ENCODE peak calls at places on chromosomes 6 and 20, in seven cellular contexts. One of them, this sample, is unnamed. For H3K4me1, the result is how much of the 10 kb centered on the place peaks cover.

GRCh38 chr20:25000268-25000801 is 7.8 kb upstream of the APMAP start:
- DNase-seq in HepG2: no peak
- DNase-seq in endothelial cell of umbilical vein: peak
- DNase-seq in HCT116: no peak
- DNase-seq in K562: no peak
- DNase-seq in GM12878: no peak
- DNase-seq in H1: no peak
- DNase-seq in this sample: peak

GRCh38 chr6:152086223-152086873 is 278.9 kb downstream of the ESR1 start:
- DNase-seq in HepG2: no peak
- DNase-seq in endothelial cell of umbilical vein: no peak
- DNase-seq in HCT116: no peak
- DNase-seq in K562: no peak
- DNase-seq in GM12878: no peak
- DNase-seq in H1: no peak
- DNase-seq in this sample: no peak

GRCh38 chr6:100001915-100002388 is 7.9 kb upstream of the MCHR2 start:
- DNase-seq in HepG2: peak
- DNase-seq in endothelial cell of umbilical vein: peak
- DNase-seq in HCT116: peak
- DNase-seq in K562: peak
- DNase-seq in GM12878: no peak
- DNase-seq in H1: no peak
- DNase-seq in this sample: peak

GRCh38 chr20:20737158-20737557 is 24.7 kb upstream of the RALGAPA2 start:
- DNase-seq in HepG2: no peak
- DNase-seq in endothelial cell of umbilical vein: no peak
- DNase-seq in HCT116: no peak
- DNase-seq in K562: no peak
- DNase-seq in GM12878: no peak
- DNase-seq in H1: no peak
- DNase-seq in this sample: no peak

GRCh38 chr6:159941286-159942113 is 27.4 kb upstream of the IGF2R start:
- DNase-seq in HepG2: peak
- DNase-seq in endothelial cell of umbilical vein: no peak
- DNase-seq in HCT116: peak
- DNase-seq in K562: peak
- DNase-seq in GM12878: peak
- DNase-seq in H1: no peak
- DNase-seq in this sample: peak

GRCh38 chr6:10441004-10441654 is 26.3 kb upstream of the TFAP2A start:
- DNase-seq in HepG2: peak
- DNase-seq in endothelial cell of umbilical vein: no peak
- DNase-seq in HCT116: peak
- DNase-seq in K562: no peak
- DNase-seq in GM12878: no peak
- DNase-seq in H1: no peak
- DNase-seq in this sample: peak

GRCh38 chr20:25859649-25860530 is 163.2 kb upstream of the ZNF337 start:
- DNase-seq in HepG2: peak
- DNase-seq in endothelial cell of umbilical vein: peak
- DNase-seq in HCT116: no peak
- DNase-seq in K562: peak
- DNase-seq in GM12878: no peak
- DNase-seq in H1: no peak
- DNase-seq in this sample: no peak

GRCh38 chr20:23440004-23440403 is 519 bp downstream of the CSTL1 start:
- DNase-seq in HepG2: no peak
- DNase-seq in endothelial cell of umbilical vein: no peak
- DNase-seq in HCT116: no peak
- DNase-seq in K562: no peak
- DNase-seq in GM12878: no peak
- DNase-seq in H1: no peak
- DNase-seq in this sample: no peak

GRCh38 chr6:52576392-52577021 is 353 bp downstream of the TRAM2 start:
- DNase-seq in HepG2: peak
- DNase-seq in endothelial cell of umbilical vein: peak
- DNase-seq in HCT116: peak
- DNase-seq in K562: peak
- DNase-seq in GM12878: peak
- DNase-seq in H1: peak
- DNase-seq in this sample: peak

GRCh38 chr20:2799688-2800589 is 488 bp downstream of the CPXM1 start:
- DNase-seq in HepG2: no peak
- DNase-seq in endothelial cell of umbilical vein: peak
- DNase-seq in HCT116: no peak
- DNase-seq in K562: no peak
- DNase-seq in GM12878: no peak
- DNase-seq in H1: peak
- DNase-seq in this sample: peak

GRCh38 chr6:548517-548916 is 108.4 kb downstream of the HUS1B start:
- DNase-seq in HepG2: no peak
- DNase-seq in endothelial cell of umbilical vein: no peak
- DNase-seq in HCT116: no peak
- DNase-seq in K562: no peak
- DNase-seq in GM12878: no peak
- DNase-seq in H1: no peak
- DNase-seq in this sample: no peak

GRCh38 chr20:10715035-10715434 is 41.2 kb upstream of the JAG1 start:
- DNase-seq in HepG2: peak
- DNase-seq in endothelial cell of umbilical vein: peak
- DNase-seq in HCT116: no peak
- DNase-seq in K562: no peak
- DNase-seq in GM12878: no peak
- DNase-seq in H1: no peak
- DNase-seq in this sample: peak

GRCh38 chr20:10711903-10712373 is 38.1 kb upstream of the JAG1 start:
- DNase-seq in HepG2: peak
- DNase-seq in endothelial cell of umbilical vein: no peak
- DNase-seq in HCT116: no peak
- DNase-seq in K562: no peak
- DNase-seq in GM12878: no peak
- DNase-seq in H1: no peak
- DNase-seq in this sample: no peak

GRCh38 chr20:10710995-10711775 is 37.4 kb upstream of the JAG1 start:
- DNase-seq in HepG2: peak
- DNase-seq in endothelial cell of umbilical vein: no peak
- DNase-seq in HCT116: no peak
- DNase-seq in K562: no peak
- DNase-seq in GM12878: no peak
- DNase-seq in H1: no peak
- DNase-seq in this sample: peak

GRCh38 chr20:10714236-10714975 is 40.6 kb upstream of the JAG1 start:
- DNase-seq in HepG2: no peak
- DNase-seq in endothelial cell of umbilical vein: no peak
- DNase-seq in HCT116: no peak
- DNase-seq in K562: no peak
- DNase-seq in GM12878: no peak
- DNase-seq in H1: no peak
- DNase-seq in this sample: no peak

GRCh38 chr20:10713161-10713560 is 39.4 kb upstream of the JAG1 start:
- DNase-seq in HepG2: no peak
- DNase-seq in endothelial cell of umbilical vein: no peak
- DNase-seq in HCT116: no peak
- DNase-seq in K562: no peak
- DNase-seq in GM12878: no peak
- DNase-seq in H1: no peak
- DNase-seq in this sample: no peak
- H3K4me1 ChIP-seq in HepG2: half or more
- H3K4me1 ChIP-seq in endothelial cell of umbilical vein: under half
- H3K4me1 ChIP-seq in HCT116: under half
- H3K4me1 ChIP-seq in K562: under half
- H3K4me1 ChIP-seq in GM12878: under half
- H3K4me1 ChIP-seq in H1: under half
- H3K4me1 ChIP-seq in this sample: under half

GRCh38 chr6:85015396-85015990 is 251.1 kb upstream of the TBX18 start:
- DNase-seq in HepG2: peak
- DNase-seq in endothelial cell of umbilical vein: peak
- DNase-seq in HCT116: peak
- DNase-seq in K562: peak
- DNase-seq in GM12878: no peak
- DNase-seq in H1: peak
- DNase-seq in this sample: peak
- H2AFZ ChIP-seq in HepG2: no peak
- H2AFZ ChIP-seq in endothelial cell of umbilical vein: no peak
- H2AFZ ChIP-seq in HCT116: peak
- H2AFZ ChIP-seq in K562: no peak
- H2AFZ ChIP-seq in GM12878: no peak
- H2AFZ ChIP-seq in H1: peak
- H2AFZ ChIP-seq in this sample: peak

DNA sequence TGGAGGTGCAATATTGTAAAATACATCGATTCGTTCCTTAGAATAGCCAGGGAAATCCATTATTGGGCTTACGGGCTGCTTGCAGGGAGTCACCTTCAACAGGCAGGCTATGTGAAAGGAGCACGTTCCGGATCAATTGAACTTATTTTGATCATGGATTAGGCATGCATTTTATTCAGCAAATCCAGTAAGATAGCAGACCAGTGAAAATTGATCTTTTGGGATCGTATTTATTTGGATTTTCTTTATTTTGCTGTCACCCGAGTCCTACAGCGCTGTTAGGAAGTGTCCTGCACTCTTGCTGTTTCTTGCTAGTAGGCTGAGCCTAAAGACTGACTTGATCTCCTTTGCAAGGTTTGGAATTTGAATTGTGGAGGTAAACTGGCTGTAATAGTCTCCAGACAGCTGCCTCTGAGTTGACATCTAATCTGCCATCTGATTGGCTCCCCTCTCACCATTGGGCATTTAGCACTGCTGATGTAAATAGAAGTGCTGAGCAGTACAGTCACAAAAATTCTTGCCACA is 3.0 kb downstream of the ARID1B start:
- DNase-seq in HepG2: peak
- DNase-seq in endothelial cell of umbilical vein: peak
- DNase-seq in HCT116: peak
- DNase-seq in K562: peak
- DNase-seq in GM12878: peak
- DNase-seq in H1: no peak
- DNase-seq in this sample: peak
- TF ChIP-seq POLR2A in HepG2: peak
- TF ChIP-seq POLR2A in endothelial cell of umbilical vein: no peak
- TF ChIP-seq POLR2A in HCT116: peak
- TF ChIP-seq POLR2A in K562: peak
- TF ChIP-seq POLR2A in GM12878: peak
- TF ChIP-seq POLR2A in H1: no peak
- TF ChIP-seq POLR2A in this sample: peak

DNA sequence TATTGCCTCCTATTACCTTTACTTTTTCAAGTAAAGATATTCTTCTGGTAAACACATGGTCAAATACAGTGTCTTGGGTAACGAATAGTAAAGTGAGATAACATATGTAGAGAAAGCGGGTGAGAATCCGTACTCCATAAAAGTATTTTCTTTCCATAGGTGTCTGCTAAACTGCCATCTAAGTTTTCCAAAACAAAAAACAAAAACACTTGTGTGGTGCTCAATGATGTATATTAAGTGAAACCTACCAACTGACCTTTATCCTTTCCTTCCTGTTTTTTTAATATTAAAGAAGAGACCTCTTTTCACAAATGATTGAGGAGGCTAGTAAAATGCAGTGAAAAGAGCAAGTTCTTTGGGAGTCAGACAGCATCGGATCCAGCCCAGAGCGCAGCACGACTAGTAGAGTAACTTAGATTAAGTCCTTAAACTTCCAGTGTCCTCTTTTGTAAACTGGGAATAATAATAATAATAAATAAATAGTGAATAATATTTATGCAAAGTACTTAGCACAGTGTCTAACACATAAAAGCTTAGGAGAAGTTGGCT is 437 bp upstream of the CDKAL1 start:
- DNase-seq in HepG2: no peak
- DNase-seq in endothelial cell of umbilical vein: peak
- DNase-seq in HCT116: no peak
- DNase-seq in K562: no peak
- DNase-seq in GM12878: no peak
- DNase-seq in H1: peak
- DNase-seq in this sample: no peak
- H3K4me1 ChIP-seq in HepG2: under half
- H3K4me1 ChIP-seq in endothelial cell of umbilical vein: under half
- H3K4me1 ChIP-seq in HCT116: under half
- H3K4me1 ChIP-seq in K562: under half
- H3K4me1 ChIP-seq in GM12878: under half
- H3K4me1 ChIP-seq in H1: under half
- H3K4me1 ChIP-seq in this sample: under half

GRCh38 chr6:150229775-150230561 is 87.1 kb downstream of the PPP1R14C start:
- DNase-seq in HepG2: no peak
- DNase-seq in endothelial cell of umbilical vein: no peak
- DNase-seq in HCT116: no peak
- DNase-seq in K562: no peak
- DNase-seq in GM12878: no peak
- DNase-seq in H1: no peak
- DNase-seq in this sample: peak
- H2AFZ ChIP-seq in HepG2: no peak
- H2AFZ ChIP-seq in endothelial cell of umbilical vein: no peak
- H2AFZ ChIP-seq in HCT116: no peak
- H2AFZ ChIP-seq in K562: no peak
- H2AFZ ChIP-seq in GM12878: no peak
- H2AFZ ChIP-seq in H1: no peak
- H2AFZ ChIP-seq in this sample: no peak

This sample was measured in IMR-90.